ENCODE peak calls at places on chromosomes 3 and 15, in six cellular contexts. One of them, this sample, is unnamed. For H3K9me3 and H3K36me3, the result is how much of the 10 kb centered on the place peaks cover.

GRCh38 chr3:25433106-25433505 is 5.0 kb downstream of the RARB start:
- DNase-seq in left lung: no peak
- DNase-seq in tibial artery: no peak
- DNase-seq in adrenal gland: no peak
- DNase-seq in thoracic aorta: no peak
- DNase-seq in cardiac muscle cell: no peak
- DNase-seq in this sample: no peak

GRCh38 chr3:30112904-30113484 is 493.4 kb upstream of the TGFBR2 start:
- DNase-seq in left lung: no peak
- DNase-seq in tibial artery: no peak
- DNase-seq in adrenal gland: no peak
- DNase-seq in thoracic aorta: no peak
- DNase-seq in cardiac muscle cell: peak
- DNase-seq in this sample: no peak

GRCh38 chr15:76175442-76175841 is 115.7 kb downstream of the TMEM266 start:
- DNase-seq in left lung: no peak
- DNase-seq in tibial artery: no peak
- DNase-seq in adrenal gland: peak
- DNase-seq in thoracic aorta: no peak
- DNase-seq in cardiac muscle cell: no peak
- DNase-seq in this sample: no peak

GRCh38 chr3:85148056-85148455 is 189.3 kb downstream of the CADM2 start:
- DNase-seq in left lung: no peak
- DNase-seq in tibial artery: no peak
- DNase-seq in adrenal gland: no peak
- DNase-seq in thoracic aorta: no peak
- DNase-seq in cardiac muscle cell: peak
- DNase-seq in this sample: no peak

GRCh38 chr3:167115331-167115934 is 264.7 kb downstream of the ZBBX start:
- DNase-seq in left lung: no peak
- DNase-seq in tibial artery: no peak
- DNase-seq in adrenal gland: no peak
- DNase-seq in thoracic aorta: no peak
- DNase-seq in cardiac muscle cell: no peak
- DNase-seq in this sample: no peak

GRCh38 chr3:98972155-98972554 is 70.7 kb upstream of the DCBLD2 start:
- DNase-seq in left lung: no peak
- DNase-seq in tibial artery: no peak
- DNase-seq in adrenal gland: no peak
- DNase-seq in thoracic aorta: no peak
- DNase-seq in cardiac muscle cell: no peak
- DNase-seq in this sample: peak

GRCh38 chr3:150050510-150050909 is 79.8 kb upstream of the PFN2 start:
- DNase-seq in left lung: no peak
- DNase-seq in tibial artery: no peak
- DNase-seq in adrenal gland: no peak
- DNase-seq in thoracic aorta: no peak
- DNase-seq in cardiac muscle cell: no peak
- DNase-seq in this sample: no peak

GRCh38 chr15:81373996-81374395 is at the start of gene TMC3:
- DNase-seq in left lung: no peak
- DNase-seq in tibial artery: no peak
- DNase-seq in adrenal gland: no peak
- DNase-seq in thoracic aorta: no peak
- DNase-seq in cardiac muscle cell: peak
- DNase-seq in this sample: peak

GRCh38 chr3:119559441-119559963 is at the start of gene CD80:
- DNase-seq in left lung: peak
- DNase-seq in tibial artery: peak
- DNase-seq in adrenal gland: peak
- DNase-seq in thoracic aorta: no peak
- DNase-seq in cardiac muscle cell: peak
- DNase-seq in this sample: peak

GRCh38 chr3:156488771-156489170 is 66.1 kb downstream of the SSR3 start:
- DNase-seq in left lung: no peak
- DNase-seq in tibial artery: no peak
- DNase-seq in adrenal gland: no peak
- DNase-seq in thoracic aorta: no peak
- DNase-seq in cardiac muscle cell: no peak
- DNase-seq in this sample: no peak

GRCh38 chr15:67968564-67969440 is 85.3 kb upstream of the PIAS1 start:
- DNase-seq in left lung: no peak
- DNase-seq in tibial artery: no peak
- DNase-seq in adrenal gland: no peak
- DNase-seq in thoracic aorta: no peak
- DNase-seq in cardiac muscle cell: no peak
- DNase-seq in this sample: no peak

GRCh38 chr15:61243984-61244593 is 15.0 kb upstream of the RORA start:
- DNase-seq in left lung: no peak
- DNase-seq in tibial artery: no peak
- DNase-seq in adrenal gland: no peak
- DNase-seq in thoracic aorta: no peak
- DNase-seq in cardiac muscle cell: no peak
- DNase-seq in this sample: no peak

GRCh38 chr3:24100694-24101402 is 155.8 kb downstream of the NR1D2 start:
- DNase-seq in left lung: no peak
- DNase-seq in tibial artery: no peak
- DNase-seq in adrenal gland: no peak
- DNase-seq in thoracic aorta: no peak
- DNase-seq in cardiac muscle cell: no peak
- DNase-seq in this sample: no peak

GRCh38 chr3:5186854-5187151 is 704 bp upstream of the EDEM1 start:
- DNase-seq in left lung: no peak
- DNase-seq in tibial artery: no peak
- DNase-seq in adrenal gland: peak
- DNase-seq in thoracic aorta: no peak
- DNase-seq in cardiac muscle cell: peak
- DNase-seq in this sample: no peak

GRCh38 chr3:42747581-42747980 is 25.5 kb downstream of the CCDC13 start:
- DNase-seq in left lung: peak
- DNase-seq in tibial artery: peak
- DNase-seq in adrenal gland: no peak
- DNase-seq in thoracic aorta: no peak
- DNase-seq in cardiac muscle cell: no peak
- DNase-seq in this sample: no peak

GRCh38 chr15:25903024-25903581 is 40.0 kb upstream of the ATP10A start:
- DNase-seq in left lung: no peak
- DNase-seq in tibial artery: no peak
- DNase-seq in adrenal gland: no peak
- DNase-seq in thoracic aorta: no peak
- DNase-seq in cardiac muscle cell: no peak
- DNase-seq in this sample: peak

GRCh38 chr3:8968375-8968882 is 5.2 kb upstream of the RAD18 start:
- DNase-seq in left lung: no peak
- DNase-seq in tibial artery: no peak
- DNase-seq in adrenal gland: no peak
- DNase-seq in thoracic aorta: no peak
- DNase-seq in cardiac muscle cell: no peak
- DNase-seq in this sample: no peak

GRCh38 chr3:8974458-8974857 is 11.2 kb upstream of the RAD18 start:
- DNase-seq in left lung: no peak
- DNase-seq in tibial artery: no peak
- DNase-seq in adrenal gland: no peak
- DNase-seq in thoracic aorta: no peak
- DNase-seq in cardiac muscle cell: no peak
- DNase-seq in this sample: no peak

GRCh38 chr15:80404057-80404718 is at the start of gene ARNT2:
- DNase-seq in left lung: no peak
- DNase-seq in tibial artery: no peak
- DNase-seq in adrenal gland: no peak
- DNase-seq in thoracic aorta: no peak
- DNase-seq in cardiac muscle cell: peak
- DNase-seq in this sample: peak

GRCh38 chr15:59138243-59138642 is 33.3 kb downstream of the CCNB2 start:
- DNase-seq in left lung: no peak
- DNase-seq in tibial artery: no peak
- DNase-seq in adrenal gland: peak
- DNase-seq in thoracic aorta: no peak
- DNase-seq in cardiac muscle cell: peak
- DNase-seq in this sample: peak

GRCh38 chr3:76063019-76063418 is 277.7 kb upstream of the ZNF717 start:
- DNase-seq in left lung: no peak
- DNase-seq in tibial artery: no peak
- DNase-seq in adrenal gland: no peak
- DNase-seq in thoracic aorta: no peak
- DNase-seq in cardiac muscle cell: no peak
- DNase-seq in this sample: peak

GRCh38 chr15:69059170-69059943 is 44.9 kb downstream of the NOX5 start:
- DNase-seq in left lung: peak
- DNase-seq in tibial artery: peak
- DNase-seq in adrenal gland: peak
- DNase-seq in thoracic aorta: peak
- DNase-seq in cardiac muscle cell: peak
- DNase-seq in this sample: peak
- H3K4me3 ChIP-seq in left lung: no peak
- H3K4me3 ChIP-seq in tibial artery: no peak
- H3K4me3 ChIP-seq in adrenal gland: no peak
- H3K4me3 ChIP-seq in thoracic aorta: peak
- H3K4me3 ChIP-seq in cardiac muscle cell: no peak
- H3K4me3 ChIP-seq in this sample: no peak

DNA sequence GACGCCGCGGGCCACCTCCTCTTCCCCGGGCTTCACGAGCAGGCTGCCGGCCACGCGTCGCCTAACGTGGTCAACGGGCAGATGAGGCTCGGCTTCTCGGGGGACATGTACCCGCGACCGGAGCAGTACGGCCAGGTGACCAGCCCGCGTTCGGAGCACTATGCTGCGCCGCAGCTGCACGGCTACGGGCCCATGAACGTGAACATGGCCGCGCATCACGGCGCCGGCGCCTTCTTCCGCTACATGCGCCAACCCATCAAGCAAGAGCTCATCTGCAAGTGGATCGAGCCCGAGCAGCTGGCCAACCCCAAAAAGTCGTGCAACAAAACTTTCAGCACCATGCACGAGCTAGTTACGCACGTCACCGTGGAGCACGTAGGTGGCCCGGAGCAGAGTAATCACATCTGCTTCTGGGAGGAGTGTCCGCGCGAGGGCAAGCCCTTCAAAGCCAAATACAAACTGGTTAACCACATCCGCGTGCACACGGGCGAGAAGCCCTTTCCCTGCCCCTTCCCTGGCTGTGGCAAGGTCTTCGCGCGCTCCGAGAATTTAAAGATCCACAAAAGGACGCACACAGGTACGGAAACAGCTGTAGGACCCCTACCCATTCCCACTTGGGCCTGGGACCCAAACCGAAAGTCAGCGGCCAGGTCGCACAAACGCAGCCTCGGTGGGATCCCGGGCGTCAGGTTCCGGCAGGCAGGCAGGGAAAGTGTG is 1.5 kb downstream of the ZIC1 start:
- DNase-seq in left lung: no peak
- DNase-seq in tibial artery: no peak
- DNase-seq in adrenal gland: no peak
- DNase-seq in thoracic aorta: no peak
- DNase-seq in cardiac muscle cell: no peak
- DNase-seq in this sample: peak
- H3K9me3 ChIP-seq in left lung: under half
- H3K9me3 ChIP-seq in tibial artery: under half
- H3K9me3 ChIP-seq in adrenal gland: under half
- H3K9me3 ChIP-seq in thoracic aorta: under half
- H3K9me3 ChIP-seq in cardiac muscle cell: under half
- H3K9me3 ChIP-seq in this sample: under half

GRCh38 chr3:52405601-52406115 is 39.2 kb downstream of the SEMA3G start:
- DNase-seq in left lung: no peak
- DNase-seq in tibial artery: no peak
- DNase-seq in adrenal gland: no peak
- DNase-seq in thoracic aorta: no peak
- DNase-seq in cardiac muscle cell: no peak
- DNase-seq in this sample: no peak

GRCh38 chr3:52403955-52404354 is 40.9 kb downstream of the SEMA3G start:
- DNase-seq in left lung: no peak
- DNase-seq in tibial artery: no peak
- DNase-seq in adrenal gland: no peak
- DNase-seq in thoracic aorta: no peak
- DNase-seq in cardiac muscle cell: no peak
- DNase-seq in this sample: no peak

GRCh38 chr3:52403271-52403841 is 41.5 kb downstream of the SEMA3G start:
- DNase-seq in left lung: no peak
- DNase-seq in tibial artery: no peak
- DNase-seq in adrenal gland: no peak
- DNase-seq in thoracic aorta: no peak
- DNase-seq in cardiac muscle cell: no peak
- DNase-seq in this sample: no peak

GRCh38 chr3:52405066-52405465 is 39.8 kb downstream of the SEMA3G start:
- DNase-seq in left lung: no peak
- DNase-seq in tibial artery: no peak
- DNase-seq in adrenal gland: no peak
- DNase-seq in thoracic aorta: no peak
- DNase-seq in cardiac muscle cell: no peak
- DNase-seq in this sample: no peak

DNA sequence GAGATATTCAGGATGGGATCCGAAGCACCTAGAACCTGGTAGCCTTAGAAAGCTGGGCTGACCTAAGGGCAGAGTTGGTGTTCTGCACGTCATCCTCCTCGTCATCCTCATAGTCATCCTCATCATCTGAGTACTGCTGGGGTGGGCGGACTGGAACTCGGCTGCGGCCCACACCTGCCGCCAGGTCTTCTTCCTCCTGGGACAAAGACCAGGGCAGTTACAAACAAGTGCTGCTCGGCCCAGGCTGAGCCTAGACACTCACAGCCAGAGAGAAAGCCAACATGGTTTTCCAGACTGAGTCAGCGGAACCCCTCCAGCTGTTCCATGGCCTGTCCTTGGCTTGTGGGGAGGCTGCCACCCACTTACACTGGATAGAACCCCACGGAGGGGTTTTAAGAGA is 40.5 kb downstream of the SEMA3G start:
- DNase-seq in left lung: no peak
- DNase-seq in tibial artery: no peak
- DNase-seq in adrenal gland: no peak
- DNase-seq in thoracic aorta: no peak
- DNase-seq in cardiac muscle cell: no peak
- DNase-seq in this sample: no peak
- H3K36me3 ChIP-seq in left lung: under half
- H3K36me3 ChIP-seq in tibial artery: half or more
- H3K36me3 ChIP-seq in adrenal gland: half or more
- H3K36me3 ChIP-seq in thoracic aorta: half or more
- H3K36me3 ChIP-seq in cardiac muscle cell: half or more
- H3K36me3 ChIP-seq in this sample: under half

DNA sequence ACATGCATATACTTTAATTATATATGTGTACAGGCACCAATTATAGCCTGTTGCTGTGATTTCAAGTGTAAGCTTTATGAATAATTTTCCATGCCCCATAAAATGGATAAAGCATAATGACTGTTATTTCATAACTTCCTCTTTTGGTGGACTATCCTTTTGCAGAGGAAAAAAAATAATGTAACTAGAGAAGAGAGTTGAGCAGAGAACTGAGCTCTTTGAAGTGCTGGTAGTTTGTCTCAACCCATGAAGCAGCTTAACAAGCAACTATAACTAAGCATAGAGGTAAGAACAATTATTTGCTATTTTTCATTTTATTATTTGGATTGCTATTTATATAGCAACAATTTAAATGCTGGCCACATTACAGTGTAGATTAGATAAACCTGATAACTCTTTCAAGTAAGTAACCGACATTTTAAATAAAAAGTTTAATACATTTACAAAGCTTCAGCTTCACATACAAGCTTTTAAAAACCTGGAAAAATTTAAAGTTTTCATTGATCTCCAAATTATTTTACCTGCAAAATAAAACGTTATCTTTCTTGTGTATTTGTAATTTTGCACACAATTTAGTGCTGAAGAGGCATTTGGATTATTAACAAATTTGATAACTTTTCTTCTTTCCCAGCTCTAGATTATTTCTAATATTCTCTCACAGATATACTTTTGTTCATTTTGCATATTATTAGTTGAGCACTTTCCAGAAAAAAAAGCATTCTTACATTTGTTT is 24.4 kb upstream of the MBNL1 start:
- DNase-seq in left lung: no peak
- DNase-seq in tibial artery: no peak
- DNase-seq in adrenal gland: no peak
- DNase-seq in thoracic aorta: no peak
- DNase-seq in cardiac muscle cell: no peak
- DNase-seq in this sample: no peak
- H3K4me3 ChIP-seq in left lung: peak
- H3K4me3 ChIP-seq in tibial artery: no peak
- H3K4me3 ChIP-seq in adrenal gland: no peak
- H3K4me3 ChIP-seq in thoracic aorta: peak
- H3K4me3 ChIP-seq in cardiac muscle cell: no peak
- H3K4me3 ChIP-seq in this sample: no peak